ENCODE peak calls at places on chromosomes 5 and 9, in four cellular contexts. E, X, V and H are unnamed samples.

GRCh38 chr5:952597-953271 is 55.9 kb upstream of the NKD2 start:
- DNase-seq in E (no peak), X (no peak), V (no peak), H (no peak)

GRCh38 chr5:59081693-59082092 is 498.8 kb downstream of the RAB3C start:
- DNase-seq in E (no peak), X (no peak), V (no peak), H (no peak)

GRCh38 chr5:173175523-173175922 is 31.2 kb downstream of the BNIP1 start:
- DNase-seq in E (no peak), X (no peak), V (no peak), H (no peak)

GRCh38 chr5:141849371-141850182 is 28.6 kb downstream of the PCDH1 start:
- DNase-seq in E (peak; percentile 87), X (peak; percentile 62), V (peak; percentile 89), H (peak; percentile 68)

GRCh38 chr9:89864731-89865130 is 259.9 kb downstream of the GADD45G start:
- DNase-seq in E (no peak), X (no peak), V (no peak), H (no peak)

GRCh38 chr5:72955143-72955767 is 586 bp upstream of the FCHO2 start:
- DNase-seq in E (no peak), X (peak; percentile 58), V (peak; percentile 63), H (no peak)

GRCh38 chr5:73900566-73900965 is 274.6 kb downstream of the ARHGEF28 start:
- DNase-seq in E (no peak), X (no peak), V (no peak), H (no peak)

GRCh38 chr5:179536676-179537075 is 13.7 kb upstream of the RUFY1 start:
- DNase-seq in E (no peak), X (no peak), V (no peak), H (no peak)

GRCh38 chr5:177133845-177134652 is 476 bp downstream of the NSD1 start:
- DNase-seq in E (peak; percentile 76), X (peak; percentile 40), V (peak; percentile 70), H (peak; percentile 58)

GRCh38 chr5:157354825-157355224 is 88.9 kb downstream of the CYFIP2 start:
- DNase-seq in E (no peak), X (no peak), V (peak; percentile 27), H (no peak)

GRCh38 chr5:75331-76320 is 16.3 kb upstream of the PLEKHG4B start:
- DNase-seq in E (peak; percentile 52), X (no peak), V (no peak), H (no peak)

GRCh38 chr9:14423816-14424261 is 109.9 kb upstream of the NFIB start:
- DNase-seq in E (no peak), X (peak; percentile 76), V (no peak), H (no peak)

GRCh38 chr9:68653141-68653595 is 51.9 kb upstream of the PIP5K1B start:
- DNase-seq in E (no peak), X (no peak), V (no peak), H (no peak)

GRCh38 chr5:168946363-168946762 is 354.6 kb downstream of the SLIT3 start:
- DNase-seq in E (no peak), X (no peak), V (peak; percentile 38), H (peak; percentile 22)

GRCh38 chr9:35333551-35333950 is 156.4 kb upstream of the RUSC2 start:
- DNase-seq in E (no peak), X (peak; percentile 72), V (no peak), H (no peak)

GRCh38 chr5:1889321-1890065 is 6.8 kb upstream of the IRX4 start:
- DNase-seq in E (no peak), X (no peak), V (no peak), H (no peak)

GRCh38 chr9:130872912-130873503 is 23.6 kb downstream of the QRFP start:
- DNase-seq in E (no peak), X (no peak), V (no peak), H (no peak)

GRCh38 chr5:179980767-179981166 is 73.1 kb upstream of the TBC1D9B start:
- DNase-seq in E (no peak), X (no peak), V (no peak), H (no peak)

GRCh38 chr9:79233542-79233941 is 338.2 kb upstream of the TLE4 start:
- DNase-seq in E (no peak), X (no peak), V (peak; percentile 28), H (no peak)

GRCh38 chr5:149731617-149732400 is 1.7 kb downstream of the PPARGC1B start:
- DNase-seq in E (no peak), X (peak; percentile 72), V (peak; percentile 65), H (peak; percentile 40)

GRCh38 chr9:72465602-72466001 is 55.8 kb upstream of the TMC1 start:
- DNase-seq in E (no peak), X (no peak), V (no peak), H (no peak)

GRCh38 chr5:1392801-1393565 is 48.1 kb upstream of the CLPTM1L start:
- DNase-seq in E (no peak), X (no peak), V (no peak), H (no peak)

GRCh38 chr5:180080670-180081280 is 9.2 kb upstream of the RNF130 start:
- DNase-seq in E (no peak), X (no peak), V (no peak), H (no peak)

GRCh38 chr5:151150484-151151262 is 6.9 kb downstream of the ANXA6 start:
- DNase-seq in E (no peak), X (peak; percentile 45), V (peak; percentile 29), H (peak; percentile 16)

GRCh38 chr5:155076379-155076778 is 62.8 kb downstream of the KIF4B start:
- DNase-seq in E (no peak), X (no peak), V (no peak), H (no peak)

GRCh38 chr5:155068616-155069100 is 55.1 kb downstream of the KIF4B start:
- DNase-seq in E (no peak), X (no peak), V (no peak), H (no peak)

GRCh38 chr5:155069961-155070360 is 56.4 kb downstream of the KIF4B start:
- DNase-seq in E (no peak), X (peak; percentile 34), V (no peak), H (no peak)

GRCh38 chr5:155066886-155067595 is 53.5 kb downstream of the KIF4B start:
- DNase-seq in E (no peak), X (no peak), V (no peak), H (no peak)

GRCh38 chr5:155070781-155071180 is 57.2 kb downstream of the KIF4B start:
- DNase-seq in E (no peak), X (no peak), V (no peak), H (no peak)
- TF ChIP-seq CTCF in E (no peak), X (no peak), V (no peak), H (no peak)

DNA sequence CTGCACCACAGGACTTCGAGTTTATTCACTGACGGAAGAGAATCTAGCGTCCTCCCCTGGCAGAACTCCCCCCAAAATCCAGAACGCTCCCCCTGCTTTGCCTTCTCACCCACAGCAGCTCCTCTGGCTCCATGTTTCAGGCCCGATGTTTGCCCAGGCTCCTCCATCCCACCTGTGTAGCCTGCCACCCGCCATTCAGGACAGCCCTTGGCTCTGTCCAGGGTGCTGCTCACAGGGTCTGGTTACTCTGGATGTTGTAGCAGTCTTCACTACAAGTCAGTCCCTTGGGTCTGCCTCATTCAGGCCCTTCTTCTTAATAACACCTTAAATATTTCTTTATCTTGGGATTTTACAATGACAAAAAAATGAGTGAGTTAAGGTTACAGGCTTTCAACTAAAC is 41.3 kb upstream of the SV2C start:
- DNase-seq in E (no peak), X (no peak), V (peak; percentile 52), H (no peak)
- TF ChIP-seq CTCF in E (no peak), X (no peak), V (no peak), H (no peak)

GRCh38 chr5:35717718-35718117 is 100.1 kb downstream of the SPEF2 start:
- DNase-seq in E (no peak), X (no peak), V (no peak), H (no peak)
- TF ChIP-seq CTCF in E (no peak), X (no peak), V (no peak), H (no peak)

GRCh38 chr5:117657591-117657990 is 1083.0 kb upstream of the SEMA6A start:
- DNase-seq in E (no peak), X (no peak), V (no peak), H (no peak)
- TF ChIP-seq CTCF in E (no peak), X (no peak), V (no peak), H (no peak)

DNA sequence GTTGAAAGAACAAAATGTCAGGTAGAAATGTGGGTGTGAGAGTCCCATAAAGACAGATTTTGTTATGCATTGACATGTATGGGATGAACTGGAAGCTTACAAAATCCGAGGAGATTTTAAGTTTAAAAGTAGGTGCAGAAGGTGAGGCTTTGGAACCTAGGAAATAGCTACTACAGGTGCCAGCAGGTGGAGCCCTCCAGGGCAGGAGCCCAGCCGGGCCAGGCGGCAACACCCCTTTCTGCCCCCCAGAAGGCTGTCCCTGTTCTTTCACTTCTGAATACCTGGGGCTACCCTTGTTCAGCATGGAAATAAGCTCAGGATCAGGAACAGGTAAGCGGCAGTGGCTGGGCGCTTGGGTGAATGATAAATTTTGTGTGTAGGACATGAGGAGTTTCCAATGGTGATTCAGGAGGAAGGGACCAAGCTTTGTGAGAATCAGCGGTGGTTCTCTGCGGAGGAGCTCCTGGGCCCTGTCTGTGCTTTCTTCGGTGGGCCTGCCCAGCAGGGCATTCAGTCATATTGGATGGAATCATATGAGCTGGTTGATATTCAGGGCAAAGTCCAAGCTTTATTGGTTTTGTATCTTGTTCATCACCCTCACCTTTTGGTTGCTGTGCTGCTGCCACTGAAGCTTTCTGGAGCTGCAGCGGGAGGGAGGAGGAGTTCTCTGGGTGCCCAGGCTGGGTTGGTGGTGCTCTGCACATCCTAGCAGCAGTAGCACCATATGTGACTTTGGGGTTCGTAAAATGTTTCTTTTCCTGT is 12.3 kb downstream of the PCBD2 start:
- DNase-seq in E (no peak), X (no peak), V (no peak), H (no peak)
- TF ChIP-seq CTCF in E (peak; percentile 30), X (peak; percentile 2), V (no peak), H (peak; percentile 49)

DNA sequence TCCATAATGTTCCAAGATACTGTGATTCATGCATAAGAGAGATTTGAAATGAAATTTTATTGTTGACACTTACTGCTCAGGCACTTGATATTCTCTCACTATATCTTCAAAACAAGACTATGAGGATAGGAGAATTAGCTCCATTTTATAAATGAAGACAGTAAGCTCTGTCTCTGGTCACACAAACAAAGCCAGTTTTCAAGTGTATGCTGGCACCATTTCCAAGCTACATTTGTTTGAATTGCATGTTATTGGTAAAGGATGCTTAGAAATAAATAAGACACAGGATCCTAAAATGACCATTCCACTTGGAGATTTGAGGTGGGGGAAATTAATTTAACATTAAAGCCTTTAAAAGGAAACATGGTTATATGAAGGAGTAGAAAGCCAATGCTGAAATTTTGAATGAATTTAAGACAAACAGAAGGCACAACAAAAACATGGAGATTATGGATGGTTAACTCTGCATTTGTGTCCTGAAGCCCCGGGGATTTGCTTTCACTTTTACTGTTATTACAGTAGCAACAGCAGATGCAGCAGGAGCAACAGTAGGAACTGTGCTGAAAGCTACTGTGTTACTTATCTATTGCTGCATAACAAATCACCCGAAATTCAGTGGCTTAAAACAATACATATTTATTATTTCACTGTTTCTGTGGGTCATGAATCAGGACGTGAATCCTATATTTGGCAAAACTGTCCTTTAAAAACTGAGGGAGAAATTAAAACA is 79.7 kb upstream of the ASTN2 start:
- DNase-seq in E (no peak), X (no peak), V (no peak), H (no peak)
- TF ChIP-seq CTCF in E (no peak), X (no peak), V (no peak), H (no peak)